ENCODE peak calls at places on chromosomes 16 and 17, in ten cellular contexts. One of them, this sample, is unnamed.

GRCh38 chr16:87028481-87029320 is 288.5 kb downstream of the C16orf95 start:
- DNase-seq in nucleus accumbens: no peak
- DNase-seq in nephron progenitor cell: no peak
- DNase-seq in SJSA1: no peak
- DNase-seq in iPS-NIHi11: no peak
- DNase-seq in left cardiac atrium: no peak
- DNase-seq in HepG2: no peak
- DNase-seq in colonic mucosa: no peak
- DNase-seq in activated gamma-delta T cell treated with anti-CD3 and anti-CD28 coated beads, Interleukin-2, amount 50 U/mL, for 16 hours: no peak
- DNase-seq in substantia nigra: no peak
- DNase-seq in this sample: no peak

GRCh38 chr16:69481901-69482341 is 57.5 kb downstream of the CYB5B start:
- DNase-seq in nucleus accumbens: peak
- DNase-seq in nephron progenitor cell: no peak
- DNase-seq in SJSA1: no peak
- DNase-seq in iPS-NIHi11: no peak
- DNase-seq in left cardiac atrium: peak
- DNase-seq in HepG2: no peak
- DNase-seq in colonic mucosa: peak
- DNase-seq in activated gamma-delta T cell treated with anti-CD3 and anti-CD28 coated beads, Interleukin-2, amount 50 U/mL, for 16 hours: no peak
- DNase-seq in substantia nigra: peak
- DNase-seq in this sample: no peak

GRCh38 chr16:87561200-87562105 is 40.9 kb upstream of the JPH3 start:
- DNase-seq in nucleus accumbens: no peak
- DNase-seq in nephron progenitor cell: no peak
- DNase-seq in SJSA1: no peak
- DNase-seq in iPS-NIHi11: no peak
- DNase-seq in left cardiac atrium: no peak
- DNase-seq in HepG2: no peak
- DNase-seq in colonic mucosa: no peak
- DNase-seq in activated gamma-delta T cell treated with anti-CD3 and anti-CD28 coated beads, Interleukin-2, amount 50 U/mL, for 16 hours: no peak
- DNase-seq in substantia nigra: no peak
- DNase-seq in this sample: no peak

GRCh38 chr17:17902357-17902756 is 65.6 kb upstream of the SREBF1 start:
- DNase-seq in nucleus accumbens: no peak
- DNase-seq in nephron progenitor cell: no peak
- DNase-seq in SJSA1: no peak
- DNase-seq in iPS-NIHi11: no peak
- DNase-seq in left cardiac atrium: no peak
- DNase-seq in HepG2: no peak
- DNase-seq in colonic mucosa: no peak
- DNase-seq in activated gamma-delta T cell treated with anti-CD3 and anti-CD28 coated beads, Interleukin-2, amount 50 U/mL, for 16 hours: no peak
- DNase-seq in substantia nigra: no peak
- DNase-seq in this sample: no peak

GRCh38 chr17:44363613-44364159 is at the start of gene FAM171A2:
- DNase-seq in nucleus accumbens: no peak
- DNase-seq in nephron progenitor cell: peak
- DNase-seq in SJSA1: peak
- DNase-seq in iPS-NIHi11: peak
- DNase-seq in left cardiac atrium: peak
- DNase-seq in HepG2: no peak
- DNase-seq in colonic mucosa: no peak
- DNase-seq in activated gamma-delta T cell treated with anti-CD3 and anti-CD28 coated beads, Interleukin-2, amount 50 U/mL, for 16 hours: peak
- DNase-seq in substantia nigra: peak
- DNase-seq in this sample: peak

GRCh38 chr17:10314332-10314731 is 58.5 kb downstream of the MYH13 start:
- DNase-seq in nucleus accumbens: no peak
- DNase-seq in nephron progenitor cell: no peak
- DNase-seq in SJSA1: no peak
- DNase-seq in iPS-NIHi11: no peak
- DNase-seq in left cardiac atrium: no peak
- DNase-seq in HepG2: no peak
- DNase-seq in colonic mucosa: no peak
- DNase-seq in activated gamma-delta T cell treated with anti-CD3 and anti-CD28 coated beads, Interleukin-2, amount 50 U/mL, for 16 hours: no peak
- DNase-seq in substantia nigra: no peak
- DNase-seq in this sample: no peak

GRCh38 chr17:81685108-81685507 is 1.3 kb downstream of the HGS start:
- DNase-seq in nucleus accumbens: no peak
- DNase-seq in nephron progenitor cell: no peak
- DNase-seq in SJSA1: peak
- DNase-seq in iPS-NIHi11: no peak
- DNase-seq in left cardiac atrium: no peak
- DNase-seq in HepG2: no peak
- DNase-seq in colonic mucosa: no peak
- DNase-seq in activated gamma-delta T cell treated with anti-CD3 and anti-CD28 coated beads, Interleukin-2, amount 50 U/mL, for 16 hours: no peak
- DNase-seq in substantia nigra: no peak
- DNase-seq in this sample: no peak

GRCh38 chr16:4917117-4917516 is 19.8 kb downstream of the PPL start:
- DNase-seq in nucleus accumbens: no peak
- DNase-seq in nephron progenitor cell: no peak
- DNase-seq in SJSA1: no peak
- DNase-seq in iPS-NIHi11: no peak
- DNase-seq in left cardiac atrium: no peak
- DNase-seq in HepG2: no peak
- DNase-seq in colonic mucosa: no peak
- DNase-seq in activated gamma-delta T cell treated with anti-CD3 and anti-CD28 coated beads, Interleukin-2, amount 50 U/mL, for 16 hours: no peak
- DNase-seq in substantia nigra: no peak
- DNase-seq in this sample: no peak

GRCh38 chr17:56786989-56787482 is 46.7 kb downstream of the C17orf67 start:
- DNase-seq in nucleus accumbens: no peak
- DNase-seq in nephron progenitor cell: no peak
- DNase-seq in SJSA1: peak
- DNase-seq in iPS-NIHi11: no peak
- DNase-seq in left cardiac atrium: no peak
- DNase-seq in HepG2: peak
- DNase-seq in colonic mucosa: no peak
- DNase-seq in activated gamma-delta T cell treated with anti-CD3 and anti-CD28 coated beads, Interleukin-2, amount 50 U/mL, for 16 hours: peak
- DNase-seq in substantia nigra: no peak
- DNase-seq in this sample: no peak

GRCh38 chr17:75261336-75262111 is at the start of the genes GGA3 and MRPS7:
- DNase-seq in nucleus accumbens: peak
- DNase-seq in nephron progenitor cell: peak
- DNase-seq in SJSA1: peak
- DNase-seq in iPS-NIHi11: peak
- DNase-seq in left cardiac atrium: peak
- DNase-seq in HepG2: peak
- DNase-seq in colonic mucosa: peak
- DNase-seq in activated gamma-delta T cell treated with anti-CD3 and anti-CD28 coated beads, Interleukin-2, amount 50 U/mL, for 16 hours: peak
- DNase-seq in substantia nigra: peak
- DNase-seq in this sample: no peak